ENCODE peak calls at places on chromosomes 6 and 20, in nine cellular contexts. B is stomach, Y is spleen, R is HCT116, A is endothelial cell of umbilical vein, N is SK-N-SH, S is breast epithelium, K is GM23338, P is HepG2. T is an unnamed sample.

GRCh38 chr6:73079611-73079955 is 145.7 kb downstream of the KHDC1L start:
- DNase-seq in B (no peak), Y (no peak), R (no peak), A (no peak), N (no peak), S (no peak), K (no peak), P (no peak), T (no peak)

GRCh38 chr6:20440291-20440690 is 38.6 kb downstream of the E2F3 start:
- DNase-seq in B (no peak), Y (no peak), R (no peak), A (no peak), N (no peak), S (no peak), K (no peak), P (no peak), T (no peak)

GRCh38 chr6:153170511-153170910 is 39.4 kb upstream of the RGS17 start:
- DNase-seq in B (no peak), Y (no peak), R (peak; percentile 55), A (no peak), N (no peak), S (no peak), K (no peak), P (no peak), T (no peak)

GRCh38 chr6:120671519-120671918 is 662.8 kb downstream of the TBC1D32 start:
- DNase-seq in B (no peak), Y (no peak), R (peak; percentile 2), A (no peak), N (no peak), S (no peak), K (peak; percentile 77), P (peak; percentile 3), T (no peak)

GRCh38 chr6:36098920-36099647 is 31.2 kb upstream of the MAPK13 start:
- DNase-seq in B (no peak), Y (no peak), R (no peak), A (peak; percentile 54), N (peak; percentile 54), S (no peak), K (peak; percentile 62), P (no peak), T (no peak)

GRCh38 chr6:85015396-85015990 is 251.1 kb upstream of the TBX18 start:
- DNase-seq in B (peak; percentile 31), Y (no peak), R (peak; percentile 63), A (peak; percentile 83), N (peak; percentile 17), S (no peak), K (peak; percentile 93), P (peak; percentile 26), T (no peak)

GRCh38 chr6:16582437-16583150 is 178.7 kb downstream of the ATXN1 start:
- DNase-seq in B (no peak), Y (no peak), R (no peak), A (no peak), N (no peak), S (no peak), K (no peak), P (no peak), T (no peak)

GRCh38 chr20:20498081-20498861 is 130.4 kb downstream of the INSM1 start:
- DNase-seq in B (peak; percentile 38), Y (no peak), R (no peak), A (no peak), N (peak; percentile 28), S (no peak), K (no peak), P (no peak), T (no peak)

GRCh38 chr6:120122401-120122800 is 772.8 kb upstream of the MAN1A1 start:
- DNase-seq in B (no peak), Y (no peak), R (no peak), A (no peak), N (no peak), S (no peak), K (no peak), P (no peak), T (no peak)

GRCh38 chr6:53986165-53986720 is 125.0 kb upstream of the MLIP start:
- DNase-seq in B (no peak), Y (no peak), R (peak; percentile 34), A (peak; percentile 75), N (peak; percentile 2), S (no peak), K (peak; percentile 72), P (peak; percentile 46), T (no peak)

GRCh38 chr20:50019466-50020256 is 36.9 kb downstream of the SNAI1 start:
- DNase-seq in B (no peak), Y (no peak), R (no peak), A (no peak), N (no peak), S (peak; percentile 68), K (no peak), P (no peak), T (no peak)

GRCh38 chr20:50026746-50027575 is 44.2 kb downstream of the SNAI1 start:
- DNase-seq in B (no peak), Y (no peak), R (no peak), A (no peak), N (no peak), S (no peak), K (no peak), P (no peak), T (no peak)

GRCh38 chr20:50020283-50020682 is 37.5 kb downstream of the SNAI1 start:
- DNase-seq in B (no peak), Y (no peak), R (no peak), A (peak; percentile 65), N (no peak), S (no peak), K (no peak), P (no peak), T (no peak)

GRCh38 chr20:50023116-50023802 is 40.5 kb downstream of the SNAI1 start:
- DNase-seq in B (no peak), Y (no peak), R (no peak), A (no peak), N (no peak), S (peak; percentile 22), K (no peak), P (no peak), T (no peak)

DNA sequence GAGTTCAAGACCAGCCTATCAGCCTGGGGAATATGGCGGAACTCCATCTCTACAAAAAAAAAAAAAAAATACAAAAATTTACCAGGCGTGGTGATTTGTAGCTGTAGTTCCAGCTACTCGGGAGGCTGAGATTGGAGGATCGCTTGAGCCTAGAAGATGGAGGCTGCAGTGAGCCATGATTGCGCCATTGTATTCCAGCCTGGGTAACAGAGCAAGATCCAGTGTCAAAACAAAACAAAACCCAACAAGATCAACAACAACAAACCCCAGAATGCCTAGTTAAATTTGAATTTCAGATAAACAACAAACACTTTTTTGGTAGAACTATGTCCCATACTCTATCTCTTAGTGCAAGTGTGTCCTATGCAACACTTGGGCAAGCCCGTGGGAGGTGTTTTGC is 39.9 kb downstream of the SNAI1 start:
- DNase-seq in B (no peak), Y (no peak), R (no peak), A (no peak), N (no peak), S (no peak), K (no peak), P (no peak), T (no peak)
- TF ChIP-seq POLR2AphosphoS5 in B (no peak), Y (no peak), R (no peak), A (no peak), N (no peak), S (no peak), K (no peak), P (no peak), T (no peak)

DNA sequence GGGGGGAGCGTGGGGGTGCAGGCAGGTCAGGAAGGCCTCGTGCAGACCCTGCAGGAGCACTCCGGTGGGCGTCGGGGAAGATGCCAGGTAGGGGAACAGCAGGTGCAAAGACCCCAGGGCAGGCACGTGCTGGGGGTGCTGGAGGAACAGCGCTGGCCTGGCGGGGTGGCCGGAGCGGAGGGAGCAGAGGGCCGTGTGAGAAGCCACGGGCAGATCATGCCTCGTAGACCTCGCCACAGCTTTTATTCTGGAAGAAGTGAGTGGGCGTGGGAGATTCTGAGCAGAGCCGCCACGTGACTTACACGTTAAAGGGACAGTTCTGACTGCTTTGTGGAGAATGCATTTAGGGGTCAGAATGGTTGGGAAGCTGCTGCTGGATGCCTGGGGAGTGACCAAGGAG is 9.3 kb downstream of the NTSR1 start:
- DNase-seq in B (no peak), Y (no peak), R (no peak), A (no peak), N (no peak), S (no peak), K (no peak), P (no peak), T (no peak)
- H3K4me1 ChIP-seq in B (no peaks in the 10 kb centered on the region), Y (no peaks in the 10 kb centered on the region), R (peaks cover 99% of the 10 kb centered on the region), A (no peaks in the 10 kb centered on the region), N (no peaks in the 10 kb centered on the region), S (no peaks in the 10 kb centered on the region), K (no peaks in the 10 kb centered on the region), P (no peaks in the 10 kb centered on the region), T (no peaks in the 10 kb centered on the region)

GRCh38 chr6:141401851-141402250 is 730.9 kb upstream of the GJE1 start:
- DNase-seq in B (no peak), Y (no peak), R (no peak), A (no peak), N (no peak), S (no peak), K (no peak), P (no peak), T (no peak)
- TF ChIP-seq POLR2AphosphoS5 in B (no peak), Y (no peak), R (no peak), A (no peak), N (no peak), S (no peak), K (no peak), P (no peak), T (no peak)

DNA sequence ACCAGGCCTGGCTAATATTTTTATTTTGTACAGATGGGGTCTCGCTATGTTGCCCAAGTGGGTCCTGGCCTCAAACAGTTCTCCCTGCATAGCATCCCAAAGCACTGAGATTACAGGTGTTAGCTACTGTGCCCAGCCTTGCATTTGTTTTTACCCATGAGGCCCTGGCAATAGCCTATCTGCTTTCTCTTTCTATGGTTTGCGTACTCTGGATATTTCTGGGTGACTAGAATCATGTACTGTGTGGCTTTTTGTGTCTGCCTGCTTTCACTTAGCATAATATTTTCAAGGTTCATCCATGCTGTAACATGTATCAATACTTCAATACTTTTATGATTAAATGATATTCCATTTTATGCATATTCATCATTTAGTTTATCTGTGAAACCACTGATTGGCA is 451.7 kb downstream of the GRIK2 start:
- DNase-seq in B (no peak), Y (no peak), R (no peak), A (no peak), N (no peak), S (no peak), K (no peak), P (no peak), T (no peak)
- H3K4me1 ChIP-seq in B (no peaks in the 10 kb centered on the region), Y (no peaks in the 10 kb centered on the region), R (no peaks in the 10 kb centered on the region), A (no peaks in the 10 kb centered on the region), N (no peaks in the 10 kb centered on the region), S (no peaks in the 10 kb centered on the region), K (peaks cover 33% of the 10 kb centered on the region), P (no peaks in the 10 kb centered on the region), T (no peaks in the 10 kb centered on the region)

GRCh38 chr6:143449731-143450452 is 603 bp downstream of the ADAT2 start:
- DNase-seq in B (no peak), Y (no peak), R (no peak), A (peak; percentile 71), N (peak; percentile 15), S (no peak), K (peak; percentile 24), P (peak; percentile 54), T (no peak)

GRCh38 chr6:143451531-143451930 is 926 bp downstream of the PEX3 start:
- DNase-seq in B (no peak), Y (no peak), R (no peak), A (no peak), N (no peak), S (no peak), K (no peak), P (no peak), T (no peak)

GRCh38 chr6:143449082-143449481 is 1.4 kb downstream of the ADAT2 start:
- DNase-seq in B (no peak), Y (no peak), R (no peak), A (no peak), N (no peak), S (no peak), K (no peak), P (no peak), T (no peak)

GRCh38 chr6:143450453-143451362 is at the start of the genes ADAT2 and PEX3:
- DNase-seq in B (peak; percentile 94), Y (peak; percentile 99), R (peak; percentile 90), A (peak; percentile 94), N (peak; percentile 92), S (peak; percentile 88), K (peak; percentile 97), P (peak; percentile 93), T (peak; percentile 93)
- TF ChIP-seq POLR2AphosphoS5 in B (peak; percentile 95), Y (peak; percentile 95), R (peak; percentile 79), A (peak; percentile 87), N (peak; percentile 43), S (peak; percentile 35), K (peak; percentile 87), P (peak; percentile 87), T (peak; percentile 96)